ENCODE peak calls at places on chromosomes 7 and 10, in nine cellular contexts. O is endothelial cell, B is ureter, D is right cardiac atrium, C is iris pigment epithelial cell, W is chondrocyte, J is SK-N-SH, Q is amniotic epithelial cell, U is NCI-H1092. S is an unnamed sample.

GRCh38 chr10:129866894-129867293 is 97.2 kb downstream of the EBF3 start:
- DNase-seq in O (no peak), B (no peak), D (no peak), C (no peak), W (no peak), J (no peak), Q (no peak), U (no peak), S (no peak)

GRCh38 chr10:68385740-68386139 is 21.3 kb downstream of the RUFY2 start:
- DNase-seq in O (no peak), B (no peak), D (no peak), C (no peak), W (no peak), J (no peak), Q (no peak), U (no peak), S (no peak)

GRCh38 chr7:153444591-153444990 is 607.6 kb upstream of the DPP6 start:
- DNase-seq in O (no peak), B (no peak), D (no peak), C (no peak), W (no peak), J (no peak), Q (no peak), U (no peak), S (no peak)

GRCh38 chr10:91312031-91312733 is 91.7 kb downstream of the PCGF5 start:
- DNase-seq in O (no peak), B (no peak), D (no peak), C (peak; percentile 38), W (no peak), J (no peak), Q (peak; percentile 41), U (no peak), S (no peak)

GRCh38 chr10:57664815-57665214 is 602.9 kb downstream of the IPMK start:
- DNase-seq in O (no peak), B (no peak), D (no peak), C (peak; percentile 15), W (no peak), J (no peak), Q (peak; percentile 17), U (no peak), S (no peak)

GRCh38 chr10:75926763-75927162 is 495.3 kb downstream of the LRMDA start:
- DNase-seq in O (no peak), B (peak; percentile 58), D (no peak), C (no peak), W (no peak), J (no peak), Q (peak; percentile 28), U (peak; percentile 24), S (no peak)

GRCh38 chr7:100894860-100895700 is 608 bp downstream of the ACHE start:
- DNase-seq in O (peak; percentile 81), B (peak; percentile 63), D (peak; percentile 84), C (no peak), W (no peak), J (peak; percentile 95), Q (no peak), U (no peak), S (peak; percentile 40)

GRCh38 chr10:124249196-124249595 is 155.8 kb upstream of the CHST15 start:
- DNase-seq in O (no peak), B (no peak), D (no peak), C (no peak), W (no peak), J (no peak), Q (no peak), U (no peak), S (no peak)

GRCh38 chr7:130695840-130696239 is 9.5 kb upstream of the TSGA13 start:
- DNase-seq in O (no peak), B (no peak), D (no peak), C (peak; percentile 39), W (no peak), J (peak; percentile 44), Q (peak; percentile 34), U (peak; percentile 31), S (peak; percentile 41)

GRCh38 chr10:91349381-91349780 is 60.8 kb upstream of the HECTD2 start:
- DNase-seq in O (peak; percentile 17), B (no peak), D (no peak), C (peak; percentile 98), W (no peak), J (no peak), Q (peak; percentile 95), U (no peak), S (no peak)

GRCh38 chr7:26038201-26038990 is 113.6 kb upstream of the NFE2L3 start:
- DNase-seq in O (no peak), B (no peak), D (no peak), C (no peak), W (no peak), J (no peak), Q (no peak), U (no peak), S (no peak)

GRCh38 chr7:1889556-1890181 is 219.6 kb downstream of the ELFN1 start:
- DNase-seq in O (no peak), B (no peak), D (peak; percentile 50), C (peak; percentile 72), W (peak; percentile 54), J (no peak), Q (peak; percentile 60), U (no peak), S (no peak)

GRCh38 chr10:30058111-30058510 is 1.3 kb downstream of the JCAD start:
- DNase-seq in O (no peak), B (no peak), D (no peak), C (no peak), W (no peak), J (no peak), Q (peak; percentile 68), U (no peak), S (no peak)

GRCh38 chr7:25009271-25009670 is 29.3 kb upstream of the OSBPL3 start:
- DNase-seq in O (no peak), B (no peak), D (no peak), C (peak; percentile 97), W (no peak), J (no peak), Q (peak; percentile 93), U (no peak), S (no peak)